ENCODE peak calls at places on chromosomes 7 and 10, in ten cellular contexts. One of them, this sample, is unnamed.

GRCh38 chr10:70186090-70186489 is 15.8 kb upstream of the SAR1A start:
- DNase-seq in fibroblast of the aortic adventitia: no peak
- DNase-seq in CD8-positive, alpha-beta T cell: no peak
- DNase-seq in epithelial cell of esophagus: no peak
- DNase-seq in right cardiac atrium: no peak
- DNase-seq in osteoblast: no peak
- DNase-seq in foreskin fibroblast: no peak
- DNase-seq in SK-N-SH: no peak
- DNase-seq in astrocyte of the spinal cord: no peak
- DNase-seq in OCI-LY7: no peak
- DNase-seq in this sample: no peak

GRCh38 chr10:35412900-35413491 is 76.7 kb downstream of the CCNY start:
- DNase-seq in foreskin fibroblast: no peak
- DNase-seq in fibroblast of the aortic adventitia: peak
- DNase-seq in SK-N-SH: no peak
- DNase-seq in OCI-LY7: no peak
- DNase-seq in CD8-positive, alpha-beta T cell: no peak
- DNase-seq in epithelial cell of esophagus: peak
- DNase-seq in right cardiac atrium: no peak
- DNase-seq in osteoblast: peak
- DNase-seq in astrocyte of the spinal cord: peak
- DNase-seq in this sample: no peak

GRCh38 chr7:46011501-46011900 is 90.4 kb upstream of the IGFBP3 start:
- DNase-seq in foreskin fibroblast: no peak
- DNase-seq in OCI-LY7: no peak
- DNase-seq in CD8-positive, alpha-beta T cell: no peak
- DNase-seq in astrocyte of the spinal cord: no peak
- DNase-seq in SK-N-SH: no peak
- DNase-seq in osteoblast: no peak
- DNase-seq in fibroblast of the aortic adventitia: no peak
- DNase-seq in right cardiac atrium: no peak
- DNase-seq in epithelial cell of esophagus: no peak
- DNase-seq in this sample: no peak

GRCh38 chr7:45606050-45606449 is 31.9 kb downstream of the ADCY1 start:
- DNase-seq in osteoblast: no peak
- DNase-seq in epithelial cell of esophagus: no peak
- DNase-seq in CD8-positive, alpha-beta T cell: peak
- DNase-seq in OCI-LY7: no peak
- DNase-seq in SK-N-SH: no peak
- DNase-seq in fibroblast of the aortic adventitia: no peak
- DNase-seq in right cardiac atrium: no peak
- DNase-seq in astrocyte of the spinal cord: no peak
- DNase-seq in foreskin fibroblast: no peak
- DNase-seq in this sample: no peak

GRCh38 chr10:111348049-111348448 is 271.2 kb downstream of the ADRA2A start:
- DNase-seq in osteoblast: no peak
- DNase-seq in epithelial cell of esophagus: no peak
- DNase-seq in SK-N-SH: no peak
- DNase-seq in CD8-positive, alpha-beta T cell: no peak
- DNase-seq in right cardiac atrium: no peak
- DNase-seq in astrocyte of the spinal cord: no peak
- DNase-seq in fibroblast of the aortic adventitia: no peak
- DNase-seq in OCI-LY7: no peak
- DNase-seq in foreskin fibroblast: no peak
- DNase-seq in this sample: no peak

GRCh38 chr7:99036531-99037175 is 107.3 kb downstream of the SMURF1 start:
- DNase-seq in right cardiac atrium: peak
- DNase-seq in CD8-positive, alpha-beta T cell: no peak
- DNase-seq in SK-N-SH: peak
- DNase-seq in epithelial cell of esophagus: peak
- DNase-seq in astrocyte of the spinal cord: peak
- DNase-seq in OCI-LY7: peak
- DNase-seq in osteoblast: peak
- DNase-seq in fibroblast of the aortic adventitia: peak
- DNase-seq in foreskin fibroblast: peak
- DNase-seq in this sample: no peak

GRCh38 chr7:129882531-129882930 is 70.2 kb downstream of the UBE2H start:
- DNase-seq in astrocyte of the spinal cord: no peak
- DNase-seq in osteoblast: peak
- DNase-seq in epithelial cell of esophagus: no peak
- DNase-seq in CD8-positive, alpha-beta T cell: no peak
- DNase-seq in OCI-LY7: no peak
- DNase-seq in SK-N-SH: no peak
- DNase-seq in right cardiac atrium: no peak
- DNase-seq in fibroblast of the aortic adventitia: peak
- DNase-seq in foreskin fibroblast: peak
- DNase-seq in this sample: no peak

GRCh38 chr7:949021-949934 is 5.2 kb downstream of the ADAP1 start:
- DNase-seq in CD8-positive, alpha-beta T cell: no peak
- DNase-seq in astrocyte of the spinal cord: no peak
- DNase-seq in right cardiac atrium: no peak
- DNase-seq in foreskin fibroblast: no peak
- DNase-seq in epithelial cell of esophagus: no peak
- DNase-seq in SK-N-SH: peak
- DNase-seq in OCI-LY7: no peak
- DNase-seq in fibroblast of the aortic adventitia: no peak
- DNase-seq in osteoblast: peak
- DNase-seq in this sample: no peak

GRCh38 chr7:30430300-30430699 is 48.3 kb downstream of the NOD1 start:
- DNase-seq in foreskin fibroblast: no peak
- DNase-seq in CD8-positive, alpha-beta T cell: no peak
- DNase-seq in osteoblast: no peak
- DNase-seq in right cardiac atrium: no peak
- DNase-seq in epithelial cell of esophagus: peak
- DNase-seq in astrocyte of the spinal cord: peak
- DNase-seq in OCI-LY7: no peak
- DNase-seq in SK-N-SH: peak
- DNase-seq in fibroblast of the aortic adventitia: no peak
- DNase-seq in this sample: no peak

GRCh38 chr10:79248341-79248931 is 98.8 kb upstream of the PPIF start:
- DNase-seq in foreskin fibroblast: no peak
- DNase-seq in epithelial cell of esophagus: no peak
- DNase-seq in fibroblast of the aortic adventitia: no peak
- DNase-seq in astrocyte of the spinal cord: peak
- DNase-seq in SK-N-SH: peak
- DNase-seq in OCI-LY7: peak
- DNase-seq in osteoblast: peak
- DNase-seq in right cardiac atrium: peak
- DNase-seq in CD8-positive, alpha-beta T cell: no peak
- DNase-seq in this sample: no peak

GRCh38 chr7:114922652-114923402 is 933 bp downstream of the MDFIC start:
- DNase-seq in CD8-positive, alpha-beta T cell: peak
- DNase-seq in OCI-LY7: no peak
- DNase-seq in osteoblast: peak
- DNase-seq in epithelial cell of esophagus: peak
- DNase-seq in right cardiac atrium: peak
- DNase-seq in fibroblast of the aortic adventitia: peak
- DNase-seq in SK-N-SH: peak
- DNase-seq in foreskin fibroblast: peak
- DNase-seq in astrocyte of the spinal cord: peak
- DNase-seq in this sample: no peak

GRCh38 chr7:8391353-8392062 is 41.9 kb upstream of the NXPH1 start:
- DNase-seq in astrocyte of the spinal cord: no peak
- DNase-seq in fibroblast of the aortic adventitia: no peak
- DNase-seq in epithelial cell of esophagus: no peak
- DNase-seq in foreskin fibroblast: no peak
- DNase-seq in SK-N-SH: no peak
- DNase-seq in right cardiac atrium: no peak
- DNase-seq in OCI-LY7: no peak
- DNase-seq in CD8-positive, alpha-beta T cell: no peak
- DNase-seq in osteoblast: no peak
- DNase-seq in this sample: no peak

GRCh38 chr10:116683821-116684220 is 58.5 kb downstream of the HSPA12A start:
- DNase-seq in astrocyte of the spinal cord: no peak
- DNase-seq in right cardiac atrium: no peak
- DNase-seq in OCI-LY7: no peak
- DNase-seq in epithelial cell of esophagus: no peak
- DNase-seq in CD8-positive, alpha-beta T cell: no peak
- DNase-seq in foreskin fibroblast: no peak
- DNase-seq in SK-N-SH: no peak
- DNase-seq in osteoblast: no peak
- DNase-seq in fibroblast of the aortic adventitia: no peak
- DNase-seq in this sample: no peak

GRCh38 chr10:48656928-48657327 is 27.7 kb upstream of the WDFY4 start:
- DNase-seq in OCI-LY7: no peak
- DNase-seq in foreskin fibroblast: no peak
- DNase-seq in epithelial cell of esophagus: no peak
- DNase-seq in SK-N-SH: no peak
- DNase-seq in fibroblast of the aortic adventitia: no peak
- DNase-seq in osteoblast: no peak
- DNase-seq in right cardiac atrium: no peak
- DNase-seq in CD8-positive, alpha-beta T cell: no peak
- DNase-seq in astrocyte of the spinal cord: no peak
- DNase-seq in this sample: no peak

GRCh38 chr10:43073191-43073590 is 3.7 kb upstream of the RET start:
- DNase-seq in astrocyte of the spinal cord: no peak
- DNase-seq in epithelial cell of esophagus: no peak
- DNase-seq in OCI-LY7: no peak
- DNase-seq in foreskin fibroblast: no peak
- DNase-seq in CD8-positive, alpha-beta T cell: no peak
- DNase-seq in osteoblast: peak
- DNase-seq in right cardiac atrium: peak
- DNase-seq in SK-N-SH: no peak
- DNase-seq in fibroblast of the aortic adventitia: no peak
- DNase-seq in this sample: no peak

GRCh38 chr10:124917939-124918830 is 23.7 kb upstream of the ZRANB1 start:
- DNase-seq in foreskin fibroblast: peak
- DNase-seq in osteoblast: peak
- DNase-seq in OCI-LY7: no peak
- DNase-seq in astrocyte of the spinal cord: peak
- DNase-seq in fibroblast of the aortic adventitia: peak
- DNase-seq in epithelial cell of esophagus: peak
- DNase-seq in right cardiac atrium: no peak
- DNase-seq in CD8-positive, alpha-beta T cell: no peak
- DNase-seq in SK-N-SH: no peak
- DNase-seq in this sample: no peak

DNA sequence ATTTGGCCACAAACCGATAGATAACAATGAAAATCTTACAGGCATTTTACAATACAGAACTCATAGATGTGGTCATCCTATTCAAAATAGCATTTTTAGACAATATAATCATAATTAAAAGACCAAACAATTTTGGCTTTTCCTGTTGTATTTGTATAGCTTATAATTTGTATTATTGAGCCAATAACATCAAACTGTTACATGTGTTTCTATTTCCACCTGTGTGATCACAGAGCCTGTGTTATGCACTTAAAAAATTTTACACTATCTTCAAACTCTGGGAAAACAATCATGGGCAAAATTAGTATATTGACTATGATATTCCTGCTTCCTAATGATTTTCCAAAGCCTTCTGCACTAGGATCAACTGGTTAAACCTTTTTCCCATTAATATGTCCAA is 1.9 kb downstream of the RHOBTB1 start:
- DNase-seq in epithelial cell of esophagus: no peak
- DNase-seq in fibroblast of the aortic adventitia: no peak
- DNase-seq in CD8-positive, alpha-beta T cell: no peak
- DNase-seq in astrocyte of the spinal cord: no peak
- DNase-seq in SK-N-SH: no peak
- DNase-seq in foreskin fibroblast: no peak
- DNase-seq in right cardiac atrium: no peak
- DNase-seq in OCI-LY7: no peak
- DNase-seq in osteoblast: no peak
- DNase-seq in this sample: no peak
- H3K4me3 ChIP-seq in epithelial cell of esophagus: no peak
- H3K4me3 ChIP-seq in fibroblast of the aortic adventitia: peak
- H3K4me3 ChIP-seq in CD8-positive, alpha-beta T cell: no peak
- H3K4me3 ChIP-seq in astrocyte of the spinal cord: peak
- H3K4me3 ChIP-seq in SK-N-SH: peak
- H3K4me3 ChIP-seq in foreskin fibroblast: peak
- H3K4me3 ChIP-seq in right cardiac atrium: peak
- H3K4me3 ChIP-seq in OCI-LY7: no peak
- H3K4me3 ChIP-seq in osteoblast: peak
- H3K4me3 ChIP-seq in this sample: no peak

GRCh38 chr7:158779061-158779992 is 50.0 kb downstream of the ESYT2 start:
- DNase-seq in fibroblast of the aortic adventitia: no peak
- DNase-seq in astrocyte of the spinal cord: peak
- DNase-seq in right cardiac atrium: no peak
- DNase-seq in osteoblast: no peak
- DNase-seq in OCI-LY7: no peak
- DNase-seq in foreskin fibroblast: no peak
- DNase-seq in CD8-positive, alpha-beta T cell: no peak
- DNase-seq in epithelial cell of esophagus: no peak
- DNase-seq in SK-N-SH: no peak
- DNase-seq in this sample: peak
- H3K4me3 ChIP-seq in fibroblast of the aortic adventitia: no peak
- H3K4me3 ChIP-seq in astrocyte of the spinal cord: no peak
- H3K4me3 ChIP-seq in right cardiac atrium: no peak
- H3K4me3 ChIP-seq in osteoblast: no peak
- H3K4me3 ChIP-seq in OCI-LY7: no peak
- H3K4me3 ChIP-seq in foreskin fibroblast: no peak
- H3K4me3 ChIP-seq in CD8-positive, alpha-beta T cell: no peak
- H3K4me3 ChIP-seq in epithelial cell of esophagus: no peak
- H3K4me3 ChIP-seq in SK-N-SH: no peak
- H3K4me3 ChIP-seq in this sample: no peak

DNA sequence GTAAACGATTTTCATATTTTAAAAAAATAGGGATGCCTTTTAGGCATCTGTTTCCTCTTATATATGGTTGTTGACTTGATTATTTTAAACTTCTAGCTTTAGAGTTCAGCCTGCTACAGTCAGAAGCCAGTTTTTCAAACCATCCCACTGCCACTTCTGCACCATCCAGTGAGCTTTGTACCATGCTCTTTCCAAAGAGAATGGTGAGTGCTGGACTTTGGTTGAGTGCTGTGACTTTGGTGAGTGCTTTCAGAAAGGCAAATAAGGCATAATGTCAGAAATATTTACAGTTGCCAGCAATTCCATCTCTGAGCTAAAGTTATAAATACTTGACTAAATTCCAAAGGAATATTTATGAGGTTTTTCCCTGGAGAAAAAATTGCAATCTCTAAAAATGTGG is 117.4 kb downstream of the IPMK start:
- DNase-seq in astrocyte of the spinal cord: no peak
- DNase-seq in osteoblast: no peak
- DNase-seq in epithelial cell of esophagus: no peak
- DNase-seq in right cardiac atrium: no peak
- DNase-seq in fibroblast of the aortic adventitia: no peak
- DNase-seq in foreskin fibroblast: no peak
- DNase-seq in OCI-LY7: no peak
- DNase-seq in CD8-positive, alpha-beta T cell: no peak
- DNase-seq in SK-N-SH: no peak
- DNase-seq in this sample: no peak
- H3K4me3 ChIP-seq in astrocyte of the spinal cord: no peak
- H3K4me3 ChIP-seq in osteoblast: no peak
- H3K4me3 ChIP-seq in epithelial cell of esophagus: no peak
- H3K4me3 ChIP-seq in right cardiac atrium: no peak
- H3K4me3 ChIP-seq in fibroblast of the aortic adventitia: no peak
- H3K4me3 ChIP-seq in foreskin fibroblast: no peak
- H3K4me3 ChIP-seq in OCI-LY7: no peak
- H3K4me3 ChIP-seq in CD8-positive, alpha-beta T cell: no peak
- H3K4me3 ChIP-seq in SK-N-SH: no peak
- H3K4me3 ChIP-seq in this sample: no peak

DNA sequence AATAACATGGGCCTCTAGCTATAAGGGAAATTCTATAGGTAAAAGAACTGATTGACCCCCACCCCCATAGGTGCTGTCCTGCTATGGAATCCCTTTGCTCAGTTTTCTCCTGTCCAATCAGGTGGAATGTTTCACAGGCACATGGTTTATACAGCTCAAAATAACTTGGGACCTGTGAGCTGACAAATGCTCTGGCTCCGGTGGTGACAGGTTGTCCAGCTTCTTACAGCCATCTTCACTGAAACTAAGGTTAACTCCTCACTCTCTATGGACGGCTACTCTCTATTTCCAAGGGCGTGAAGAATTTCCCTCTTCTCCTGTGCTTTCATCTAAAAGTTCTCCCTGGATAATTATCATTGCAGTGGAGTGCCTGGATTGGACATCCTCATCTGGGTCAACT is at the start of gene MYPN:
- DNase-seq in osteoblast: no peak
- DNase-seq in right cardiac atrium: no peak
- DNase-seq in epithelial cell of esophagus: no peak
- DNase-seq in astrocyte of the spinal cord: no peak
- DNase-seq in fibroblast of the aortic adventitia: no peak
- DNase-seq in SK-N-SH: no peak
- DNase-seq in OCI-LY7: no peak
- DNase-seq in CD8-positive, alpha-beta T cell: no peak
- DNase-seq in foreskin fibroblast: no peak
- DNase-seq in this sample: no peak
- H3K4me3 ChIP-seq in osteoblast: peak
- H3K4me3 ChIP-seq in right cardiac atrium: peak
- H3K4me3 ChIP-seq in epithelial cell of esophagus: no peak
- H3K4me3 ChIP-seq in astrocyte of the spinal cord: no peak
- H3K4me3 ChIP-seq in fibroblast of the aortic adventitia: no peak
- H3K4me3 ChIP-seq in SK-N-SH: no peak
- H3K4me3 ChIP-seq in OCI-LY7: no peak
- H3K4me3 ChIP-seq in CD8-positive, alpha-beta T cell: no peak
- H3K4me3 ChIP-seq in foreskin fibroblast: no peak
- H3K4me3 ChIP-seq in this sample: no peak